ENCODE peak calls at places on chromosomes 3 and 15, in eight cellular contexts. One of them, this sample, is unnamed.

GRCh38 chr3:43581343-43581742 is 40.5 kb downstream of the ANO10 start:
- DNase-seq in suprapubic skin: no peak
- DNase-seq in hepatocyte: no peak
- DNase-seq in cardiac muscle cell: no peak
- DNase-seq in CD4-positive, alpha-beta T cell: no peak
- DNase-seq in WERI-Rb-1: no peak
- DNase-seq in PC-3: peak; percentile 4
- DNase-seq in CD8-positive, alpha-beta memory T cell: no peak
- DNase-seq in this sample: no peak

GRCh38 chr15:48493084-48493762 is 152.3 kb downstream of the FBN1 start:
- DNase-seq in CD8-positive, alpha-beta memory T cell: no peak
- DNase-seq in CD4-positive, alpha-beta T cell: no peak
- DNase-seq in cardiac muscle cell: peak; percentile 76
- DNase-seq in suprapubic skin: no peak
- DNase-seq in PC-3: peak; percentile 44
- DNase-seq in WERI-Rb-1: no peak
- DNase-seq in hepatocyte: no peak
- DNase-seq in this sample: peak; percentile 67

GRCh38 chr3:133862161-133862560 is 33.5 kb downstream of the RAB6B start:
- DNase-seq in suprapubic skin: no peak
- DNase-seq in CD8-positive, alpha-beta memory T cell: no peak
- DNase-seq in PC-3: no peak
- DNase-seq in CD4-positive, alpha-beta T cell: no peak
- DNase-seq in cardiac muscle cell: no peak
- DNase-seq in WERI-Rb-1: no peak
- DNase-seq in hepatocyte: no peak
- DNase-seq in this sample: no peak

GRCh38 chr3:48276856-48277641 is 36.1 kb downstream of the ZNF589 start:
- DNase-seq in CD4-positive, alpha-beta T cell: no peak
- DNase-seq in suprapubic skin: peak; percentile 21
- DNase-seq in PC-3: no peak
- DNase-seq in WERI-Rb-1: no peak
- DNase-seq in cardiac muscle cell: no peak
- DNase-seq in hepatocyte: no peak
- DNase-seq in CD8-positive, alpha-beta memory T cell: no peak
- DNase-seq in this sample: peak; percentile 13

GRCh38 chr3:32283304-32283703 is 44.8 kb downstream of the CMTM8 start:
- DNase-seq in cardiac muscle cell: peak; percentile 21
- DNase-seq in suprapubic skin: no peak
- DNase-seq in CD8-positive, alpha-beta memory T cell: no peak
- DNase-seq in PC-3: no peak
- DNase-seq in hepatocyte: peak; percentile 14
- DNase-seq in WERI-Rb-1: no peak
- DNase-seq in CD4-positive, alpha-beta T cell: no peak
- DNase-seq in this sample: no peak

GRCh38 chr3:136994772-136995516 is 37.2 kb downstream of the IL20RB start:
- DNase-seq in CD4-positive, alpha-beta T cell: no peak
- DNase-seq in CD8-positive, alpha-beta memory T cell: no peak
- DNase-seq in cardiac muscle cell: peak; percentile 98
- DNase-seq in WERI-Rb-1: no peak
- DNase-seq in suprapubic skin: peak; percentile 90
- DNase-seq in PC-3: peak; percentile 79
- DNase-seq in hepatocyte: no peak
- DNase-seq in this sample: peak; percentile 97

GRCh38 chr15:77864211-77865105 is 213.1 kb downstream of the TBC1D2B start:
- DNase-seq in CD4-positive, alpha-beta T cell: no peak
- DNase-seq in WERI-Rb-1: no peak
- DNase-seq in PC-3: no peak
- DNase-seq in cardiac muscle cell: no peak
- DNase-seq in suprapubic skin: peak; percentile 65
- DNase-seq in CD8-positive, alpha-beta memory T cell: no peak
- DNase-seq in hepatocyte: no peak
- DNase-seq in this sample: no peak

GRCh38 chr3:105440113-105440512 is 73.4 kb downstream of the ALCAM start:
- DNase-seq in PC-3: no peak
- DNase-seq in cardiac muscle cell: no peak
- DNase-seq in WERI-Rb-1: no peak
- DNase-seq in hepatocyte: no peak
- DNase-seq in CD4-positive, alpha-beta T cell: no peak
- DNase-seq in CD8-positive, alpha-beta memory T cell: no peak
- DNase-seq in suprapubic skin: no peak
- DNase-seq in this sample: no peak

GRCh38 chr15:57892181-57892580 is 173.3 kb downstream of the ALDH1A2 start:
- DNase-seq in CD4-positive, alpha-beta T cell: no peak
- DNase-seq in hepatocyte: no peak
- DNase-seq in cardiac muscle cell: peak; percentile 19
- DNase-seq in WERI-Rb-1: no peak
- DNase-seq in suprapubic skin: no peak
- DNase-seq in CD8-positive, alpha-beta memory T cell: no peak
- DNase-seq in PC-3: no peak
- DNase-seq in this sample: peak; percentile 14

GRCh38 chr3:46897829-46898320 is 20.4 kb downstream of the PTH1R start:
- DNase-seq in cardiac muscle cell: no peak
- DNase-seq in hepatocyte: no peak
- DNase-seq in CD8-positive, alpha-beta memory T cell: no peak
- DNase-seq in CD4-positive, alpha-beta T cell: no peak
- DNase-seq in PC-3: no peak
- DNase-seq in suprapubic skin: no peak
- DNase-seq in WERI-Rb-1: no peak
- DNase-seq in this sample: no peak

GRCh38 chr3:103919327-103919726 is 1447.4 kb upstream of the ALCAM start:
- DNase-seq in hepatocyte: no peak
- DNase-seq in CD8-positive, alpha-beta memory T cell: no peak
- DNase-seq in PC-3: peak; percentile 25
- DNase-seq in cardiac muscle cell: no peak
- DNase-seq in suprapubic skin: no peak
- DNase-seq in CD4-positive, alpha-beta T cell: no peak
- DNase-seq in WERI-Rb-1: no peak
- DNase-seq in this sample: no peak

GRCh38 chr3:174951023-174951422 is 91.9 kb downstream of the NAALADL2 start:
- DNase-seq in PC-3: peak; percentile 89
- DNase-seq in CD8-positive, alpha-beta memory T cell: no peak
- DNase-seq in hepatocyte: no peak
- DNase-seq in CD4-positive, alpha-beta T cell: no peak
- DNase-seq in cardiac muscle cell: peak; percentile 64
- DNase-seq in WERI-Rb-1: no peak
- DNase-seq in suprapubic skin: no peak
- DNase-seq in this sample: no peak

GRCh38 chr3:48194446-48195071 is 6.3 kb upstream of the CDC25A start:
- DNase-seq in CD8-positive, alpha-beta memory T cell: no peak
- DNase-seq in cardiac muscle cell: peak; percentile 74
- DNase-seq in WERI-Rb-1: peak; percentile 74
- DNase-seq in PC-3: peak; percentile 89
- DNase-seq in hepatocyte: peak; percentile 77
- DNase-seq in suprapubic skin: no peak
- DNase-seq in CD4-positive, alpha-beta T cell: peak; percentile 7
- DNase-seq in this sample: peak; percentile 35

GRCh38 chr3:182487621-182488020 is 305.7 kb upstream of the ATP11B start:
- DNase-seq in CD8-positive, alpha-beta memory T cell: no peak
- DNase-seq in WERI-Rb-1: no peak
- DNase-seq in cardiac muscle cell: no peak
- DNase-seq in PC-3: peak; percentile 42
- DNase-seq in suprapubic skin: no peak
- DNase-seq in hepatocyte: no peak
- DNase-seq in CD4-positive, alpha-beta T cell: no peak
- DNase-seq in this sample: no peak

GRCh38 chr15:55858661-55859060 is 115.7 kb upstream of the PRTG start:
- DNase-seq in hepatocyte: no peak
- DNase-seq in suprapubic skin: no peak
- DNase-seq in PC-3: no peak
- DNase-seq in CD4-positive, alpha-beta T cell: no peak
- DNase-seq in WERI-Rb-1: no peak
- DNase-seq in CD8-positive, alpha-beta memory T cell: no peak
- DNase-seq in cardiac muscle cell: peak; percentile 37
- DNase-seq in this sample: peak; percentile 19

GRCh38 chr3:99484871-99485270 is 153.5 kb upstream of the COL8A1 start:
- DNase-seq in hepatocyte: no peak
- DNase-seq in suprapubic skin: no peak
- DNase-seq in cardiac muscle cell: peak; percentile 85
- DNase-seq in CD8-positive, alpha-beta memory T cell: no peak
- DNase-seq in PC-3: no peak
- DNase-seq in CD4-positive, alpha-beta T cell: no peak
- DNase-seq in WERI-Rb-1: no peak
- DNase-seq in this sample: no peak

GRCh38 chr15:45441686-45442085 is 63.3 kb upstream of the GATM start:
- DNase-seq in cardiac muscle cell: no peak
- DNase-seq in CD8-positive, alpha-beta memory T cell: no peak
- DNase-seq in CD4-positive, alpha-beta T cell: no peak
- DNase-seq in hepatocyte: no peak
- DNase-seq in WERI-Rb-1: no peak
- DNase-seq in PC-3: no peak
- DNase-seq in suprapubic skin: no peak
- DNase-seq in this sample: no peak

GRCh38 chr3:34635352-34635850 is 837.0 kb downstream of the PDCD6IP start:
- DNase-seq in cardiac muscle cell: no peak
- DNase-seq in CD4-positive, alpha-beta T cell: no peak
- DNase-seq in hepatocyte: no peak
- DNase-seq in CD8-positive, alpha-beta memory T cell: no peak
- DNase-seq in WERI-Rb-1: no peak
- DNase-seq in PC-3: no peak
- DNase-seq in suprapubic skin: no peak
- DNase-seq in this sample: no peak

GRCh38 chr3:106943071-106943470 is 434.2 kb upstream of the CCDC54 start:
- DNase-seq in CD4-positive, alpha-beta T cell: no peak
- DNase-seq in hepatocyte: no peak
- DNase-seq in CD8-positive, alpha-beta memory T cell: no peak
- DNase-seq in PC-3: no peak
- DNase-seq in suprapubic skin: no peak
- DNase-seq in WERI-Rb-1: no peak
- DNase-seq in cardiac muscle cell: peak; percentile 33
- DNase-seq in this sample: no peak

GRCh38 chr3:31213869-31214486 is 318.7 kb upstream of the STT3B start:
- DNase-seq in WERI-Rb-1: no peak
- DNase-seq in cardiac muscle cell: no peak
- DNase-seq in suprapubic skin: no peak
- DNase-seq in CD4-positive, alpha-beta T cell: peak; percentile 26
- DNase-seq in CD8-positive, alpha-beta memory T cell: peak; percentile 37
- DNase-seq in PC-3: peak; percentile 22
- DNase-seq in hepatocyte: no peak
- DNase-seq in this sample: no peak

GRCh38 chr3:74862501-74862900 is 248.0 kb upstream of the CNTN3 start:
- DNase-seq in WERI-Rb-1: no peak
- DNase-seq in CD4-positive, alpha-beta T cell: no peak
- DNase-seq in CD8-positive, alpha-beta memory T cell: no peak
- DNase-seq in PC-3: no peak
- DNase-seq in cardiac muscle cell: no peak
- DNase-seq in hepatocyte: no peak
- DNase-seq in suprapubic skin: no peak
- DNase-seq in this sample: no peak

GRCh38 chr3:16399473-16399872 is 114.0 kb downstream of the RFTN1 start:
- DNase-seq in WERI-Rb-1: peak; percentile 83
- DNase-seq in cardiac muscle cell: peak; percentile 88
- DNase-seq in hepatocyte: peak; percentile 41
- DNase-seq in PC-3: peak; percentile 50
- DNase-seq in suprapubic skin: peak; percentile 80
- DNase-seq in CD8-positive, alpha-beta memory T cell: no peak
- DNase-seq in CD4-positive, alpha-beta T cell: no peak
- DNase-seq in this sample: peak; percentile 77

DNA sequence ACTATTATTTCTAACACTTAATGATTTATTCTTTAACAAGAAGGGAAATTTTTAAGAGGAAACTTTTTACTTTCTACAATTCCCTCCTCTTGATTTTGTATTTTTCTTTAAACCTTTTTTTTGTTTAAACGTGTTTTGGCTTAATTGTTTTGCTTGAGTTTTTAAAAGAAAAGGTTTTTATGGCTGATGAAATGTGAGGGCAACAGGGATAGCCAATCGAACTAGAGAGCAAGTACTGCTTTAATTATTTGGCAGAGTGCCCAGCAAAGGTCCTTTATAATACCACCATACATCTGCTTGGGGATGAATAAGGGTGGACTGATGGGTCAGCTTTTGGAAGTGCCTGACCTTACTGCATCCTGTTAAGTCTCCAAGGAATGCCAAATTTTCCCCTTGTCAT is 19.6 kb upstream of the MTHFS start:
- DNase-seq in hepatocyte: peak; percentile 31
- DNase-seq in suprapubic skin: no peak
- DNase-seq in CD8-positive, alpha-beta memory T cell: no peak
- DNase-seq in CD4-positive, alpha-beta T cell: no peak
- DNase-seq in cardiac muscle cell: no peak
- DNase-seq in PC-3: no peak
- DNase-seq in WERI-Rb-1: no peak
- DNase-seq in this sample: no peak
- H3K9me3 ChIP-seq in hepatocyte: no peaks in the 10 kb centered on the region
- H3K9me3 ChIP-seq in suprapubic skin: peaks cover 63% of the 10 kb centered on the region
- H3K9me3 ChIP-seq in CD8-positive, alpha-beta memory T cell: peaks cover 41% of the 10 kb centered on the region
- H3K9me3 ChIP-seq in CD4-positive, alpha-beta T cell: peaks cover 87% of the 10 kb centered on the region
- H3K9me3 ChIP-seq in cardiac muscle cell: no peaks in the 10 kb centered on the region
- H3K9me3 ChIP-seq in PC-3: peaks cover 29% of the 10 kb centered on the region
- H3K9me3 ChIP-seq in WERI-Rb-1: peaks cover 32% of the 10 kb centered on the region
- H3K9me3 ChIP-seq in this sample: peaks cover 55% of the 10 kb centered on the region

DNA sequence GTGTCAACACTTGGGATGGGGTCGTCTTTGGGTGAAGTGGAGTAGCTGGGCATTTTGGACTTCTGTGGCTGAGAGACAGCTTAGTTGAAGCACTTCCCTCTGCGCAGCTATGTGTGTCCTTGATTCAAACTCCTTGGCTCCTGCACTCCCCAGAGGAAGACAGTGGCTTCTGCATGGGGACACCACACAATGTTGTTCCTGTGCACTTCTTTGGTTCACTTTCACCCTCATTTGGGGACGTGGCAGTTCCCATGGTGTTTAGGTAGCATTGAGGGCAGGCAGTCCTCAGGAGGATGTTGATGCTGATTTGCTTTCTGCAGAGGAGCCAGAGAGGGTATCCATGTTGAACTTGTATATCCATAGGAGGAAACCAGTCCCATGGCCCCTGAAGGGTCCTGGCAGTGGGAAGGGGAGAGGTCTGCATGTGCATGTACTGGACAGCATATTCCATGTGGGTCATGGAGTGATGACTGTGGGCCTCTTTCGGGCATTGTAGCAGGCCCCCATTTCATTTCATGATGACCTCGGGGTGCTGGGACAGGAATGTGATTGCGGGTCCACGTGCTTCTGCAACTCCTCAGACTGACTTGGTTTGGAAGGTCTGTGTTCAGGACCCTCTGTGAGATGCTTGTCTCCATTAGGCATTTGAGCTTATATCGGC is 135.4 kb downstream of the SNRPN start:
- DNase-seq in cardiac muscle cell: no peak
- DNase-seq in CD4-positive, alpha-beta T cell: no peak
- DNase-seq in hepatocyte: no peak
- DNase-seq in suprapubic skin: peak; percentile 15
- DNase-seq in CD8-positive, alpha-beta memory T cell: no peak
- DNase-seq in PC-3: no peak
- DNase-seq in WERI-Rb-1: no peak
- DNase-seq in this sample: no peak
- H3K9me3 ChIP-seq in cardiac muscle cell: no peaks in the 10 kb centered on the region
- H3K9me3 ChIP-seq in CD4-positive, alpha-beta T cell: peaks cover 95% of the 10 kb centered on the region
- H3K9me3 ChIP-seq in hepatocyte: peaks cover 3% of the 10 kb centered on the region
- H3K9me3 ChIP-seq in suprapubic skin: peaks cover 51% of the 10 kb centered on the region
- H3K9me3 ChIP-seq in CD8-positive, alpha-beta memory T cell: peaks cover 43% of the 10 kb centered on the region
- H3K9me3 ChIP-seq in PC-3: peaks cover 18% of the 10 kb centered on the region
- H3K9me3 ChIP-seq in WERI-Rb-1: no peaks in the 10 kb centered on the region
- H3K9me3 ChIP-seq in this sample: no peaks in the 10 kb centered on the region

GRCh38 chr3:1696654-1697275 is 401.9 kb upstream of the CNTN4 start:
- DNase-seq in CD4-positive, alpha-beta T cell: no peak
- DNase-seq in PC-3: no peak
- DNase-seq in CD8-positive, alpha-beta memory T cell: no peak
- DNase-seq in hepatocyte: no peak
- DNase-seq in cardiac muscle cell: no peak
- DNase-seq in WERI-Rb-1: no peak
- DNase-seq in suprapubic skin: no peak
- DNase-seq in this sample: no peak
- H3K9me3 ChIP-seq in CD4-positive, alpha-beta T cell: no peaks in the 10 kb centered on the region
- H3K9me3 ChIP-seq in PC-3: peaks cover 20% of the 10 kb centered on the region
- H3K9me3 ChIP-seq in CD8-positive, alpha-beta memory T cell: no peaks in the 10 kb centered on the region
- H3K9me3 ChIP-seq in hepatocyte: no peaks in the 10 kb centered on the region
- H3K9me3 ChIP-seq in cardiac muscle cell: no peaks in the 10 kb centered on the region
- H3K9me3 ChIP-seq in WERI-Rb-1: no peaks in the 10 kb centered on the region
- H3K9me3 ChIP-seq in suprapubic skin: no peaks in the 10 kb centered on the region
- H3K9me3 ChIP-seq in this sample: no peaks in the 10 kb centered on the region

GRCh38 chr15:27495963-27496459 is 525.0 kb downstream of the GABRG3 start:
- DNase-seq in suprapubic skin: no peak
- DNase-seq in cardiac muscle cell: no peak
- DNase-seq in hepatocyte: no peak
- DNase-seq in PC-3: no peak
- DNase-seq in CD8-positive, alpha-beta memory T cell: no peak
- DNase-seq in WERI-Rb-1: no peak
- DNase-seq in CD4-positive, alpha-beta T cell: no peak
- DNase-seq in this sample: no peak
- H3K9me3 ChIP-seq in suprapubic skin: no peaks in the 10 kb centered on the region
- H3K9me3 ChIP-seq in cardiac muscle cell: no peaks in the 10 kb centered on the region
- H3K9me3 ChIP-seq in hepatocyte: no peaks in the 10 kb centered on the region
- H3K9me3 ChIP-seq in PC-3: peaks cover 10% of the 10 kb centered on the region
- H3K9me3 ChIP-seq in CD8-positive, alpha-beta memory T cell: no peaks in the 10 kb centered on the region
- H3K9me3 ChIP-seq in WERI-Rb-1: no peaks in the 10 kb centered on the region
- H3K9me3 ChIP-seq in CD4-positive, alpha-beta T cell: peaks cover 3% of the 10 kb centered on the region
- H3K9me3 ChIP-seq in this sample: no peaks in the 10 kb centered on the region

This sample was measured in MG63.